ENCODE peak calls at places on chromosomes 11 and 22, in six cellular contexts. One of them, this sample, is unnamed.

GRCh38 chr11:10326080-10326964 is 21.4 kb downstream of the ADM start:
- DNase-seq in CD8-positive, alpha-beta memory T cell: no peak
- DNase-seq in activated CD4-positive, alpha-beta memory T cell treated with anti-CD3 and anti-CD28 coated beads for 36 hours: no peak
- DNase-seq in HFFc6: no peak
- DNase-seq in NCI-H460: no peak
- DNase-seq in mucosa of gallbladder: peak; percentile 91
- DNase-seq in this sample: peak; percentile 83

GRCh38 chr11:84194696-84195095 is 908.5 kb upstream of the CCDC90B start:
- DNase-seq in CD8-positive, alpha-beta memory T cell: no peak
- DNase-seq in HFFc6: no peak
- DNase-seq in activated CD4-positive, alpha-beta memory T cell treated with anti-CD3 and anti-CD28 coated beads for 36 hours: no peak
- DNase-seq in mucosa of gallbladder: no peak
- DNase-seq in NCI-H460: no peak
- DNase-seq in this sample: no peak

GRCh38 chr11:7893792-7894191 is 37.3 kb downstream of the OR10A6 start:
- DNase-seq in activated CD4-positive, alpha-beta memory T cell treated with anti-CD3 and anti-CD28 coated beads for 36 hours: no peak
- DNase-seq in NCI-H460: no peak
- DNase-seq in mucosa of gallbladder: peak; percentile 56
- DNase-seq in CD8-positive, alpha-beta memory T cell: no peak
- DNase-seq in HFFc6: no peak
- DNase-seq in this sample: no peak

GRCh38 chr22:30575011-30575671 is 676 bp upstream of the GAL3ST1 start:
- DNase-seq in HFFc6: no peak
- DNase-seq in mucosa of gallbladder: peak; percentile 70
- DNase-seq in CD8-positive, alpha-beta memory T cell: no peak
- DNase-seq in NCI-H460: no peak
- DNase-seq in activated CD4-positive, alpha-beta memory T cell treated with anti-CD3 and anti-CD28 coated beads for 36 hours: no peak
- DNase-seq in this sample: peak; percentile 75

GRCh38 chr22:30940655-30941362 is 27.8 kb downstream of the MORC2 start:
- DNase-seq in HFFc6: no peak
- DNase-seq in NCI-H460: no peak
- DNase-seq in CD8-positive, alpha-beta memory T cell: peak; percentile 55
- DNase-seq in mucosa of gallbladder: no peak
- DNase-seq in activated CD4-positive, alpha-beta memory T cell treated with anti-CD3 and anti-CD28 coated beads for 36 hours: peak; percentile 70
- DNase-seq in this sample: no peak

GRCh38 chr11:87583931-87584330 is 546.2 kb downstream of the TMEM135 start:
- DNase-seq in activated CD4-positive, alpha-beta memory T cell treated with anti-CD3 and anti-CD28 coated beads for 36 hours: no peak
- DNase-seq in HFFc6: no peak
- DNase-seq in NCI-H460: no peak
- DNase-seq in mucosa of gallbladder: no peak
- DNase-seq in CD8-positive, alpha-beta memory T cell: no peak
- DNase-seq in this sample: no peak

GRCh38 chr11:14722507-14722906 is 78.9 kb downstream of the PDE3B start:
- DNase-seq in NCI-H460: no peak
- DNase-seq in mucosa of gallbladder: no peak
- DNase-seq in HFFc6: no peak
- DNase-seq in activated CD4-positive, alpha-beta memory T cell treated with anti-CD3 and anti-CD28 coated beads for 36 hours: no peak
- DNase-seq in CD8-positive, alpha-beta memory T cell: no peak
- DNase-seq in this sample: no peak

GRCh38 chr11:62757846-62758788 is 3.3 kb upstream of the POLR2G start:
- DNase-seq in activated CD4-positive, alpha-beta memory T cell treated with anti-CD3 and anti-CD28 coated beads for 36 hours: no peak
- DNase-seq in NCI-H460: no peak
- DNase-seq in CD8-positive, alpha-beta memory T cell: no peak
- DNase-seq in mucosa of gallbladder: no peak
- DNase-seq in HFFc6: no peak
- DNase-seq in this sample: no peak

GRCh38 chr22:46040471-46041465 is 63.8 kb upstream of the WNT7B start:
- DNase-seq in NCI-H460: no peak
- DNase-seq in mucosa of gallbladder: no peak
- DNase-seq in HFFc6: no peak
- DNase-seq in activated CD4-positive, alpha-beta memory T cell treated with anti-CD3 and anti-CD28 coated beads for 36 hours: no peak
- DNase-seq in CD8-positive, alpha-beta memory T cell: peak; percentile 26
- DNase-seq in this sample: peak; percentile 20

GRCh38 chr11:29312817-29313216 is 704.0 kb downstream of the KCNA4 start:
- DNase-seq in NCI-H460: no peak
- DNase-seq in mucosa of gallbladder: no peak
- DNase-seq in HFFc6: peak; percentile 38
- DNase-seq in CD8-positive, alpha-beta memory T cell: no peak
- DNase-seq in activated CD4-positive, alpha-beta memory T cell treated with anti-CD3 and anti-CD28 coated beads for 36 hours: no peak
- DNase-seq in this sample: no peak

GRCh38 chr11:35146074-35146521 is 7.1 kb downstream of the CD44 start:
- DNase-seq in CD8-positive, alpha-beta memory T cell: peak; percentile 82
- DNase-seq in activated CD4-positive, alpha-beta memory T cell treated with anti-CD3 and anti-CD28 coated beads for 36 hours: peak; percentile 93
- DNase-seq in mucosa of gallbladder: no peak
- DNase-seq in HFFc6: no peak
- DNase-seq in NCI-H460: no peak
- DNase-seq in this sample: no peak

GRCh38 chr11:110298298-110298765 is 1.9 kb upstream of the RDX start:
- DNase-seq in HFFc6: no peak
- DNase-seq in CD8-positive, alpha-beta memory T cell: no peak
- DNase-seq in NCI-H460: no peak
- DNase-seq in activated CD4-positive, alpha-beta memory T cell treated with anti-CD3 and anti-CD28 coated beads for 36 hours: no peak
- DNase-seq in mucosa of gallbladder: no peak
- DNase-seq in this sample: no peak

GRCh38 chr11:77377734-77378133 is 76.2 kb upstream of the GDPD4 start:
- DNase-seq in NCI-H460: no peak
- DNase-seq in activated CD4-positive, alpha-beta memory T cell treated with anti-CD3 and anti-CD28 coated beads for 36 hours: no peak
- DNase-seq in CD8-positive, alpha-beta memory T cell: no peak
- DNase-seq in mucosa of gallbladder: no peak
- DNase-seq in HFFc6: no peak
- DNase-seq in this sample: no peak

GRCh38 chr11:64090811-64091516 is 55.2 kb downstream of the FLRT1 start:
- DNase-seq in mucosa of gallbladder: no peak
- DNase-seq in CD8-positive, alpha-beta memory T cell: no peak
- DNase-seq in activated CD4-positive, alpha-beta memory T cell treated with anti-CD3 and anti-CD28 coated beads for 36 hours: no peak
- DNase-seq in HFFc6: no peak
- DNase-seq in NCI-H460: peak; percentile 57
- DNase-seq in this sample: no peak

GRCh38 chr11:449889-450808 is at the start of gene PTDSS2:
- DNase-seq in CD8-positive, alpha-beta memory T cell: peak; percentile 96
- DNase-seq in mucosa of gallbladder: peak; percentile 96
- DNase-seq in NCI-H460: peak; percentile 87
- DNase-seq in activated CD4-positive, alpha-beta memory T cell treated with anti-CD3 and anti-CD28 coated beads for 36 hours: peak; percentile 97
- DNase-seq in HFFc6: peak; percentile 93
- DNase-seq in this sample: peak; percentile 97

GRCh38 chr11:120168960-120169681 is 31.2 kb upstream of the TRIM29 start:
- DNase-seq in CD8-positive, alpha-beta memory T cell: peak; percentile 65
- DNase-seq in activated CD4-positive, alpha-beta memory T cell treated with anti-CD3 and anti-CD28 coated beads for 36 hours: peak; percentile 68
- DNase-seq in HFFc6: no peak
- DNase-seq in NCI-H460: peak; percentile 43
- DNase-seq in mucosa of gallbladder: peak; percentile 66
- DNase-seq in this sample: peak; percentile 75

GRCh38 chr11:86978756-86979608 is 23.8 kb upstream of the FZD4 start:
- DNase-seq in mucosa of gallbladder: no peak
- DNase-seq in activated CD4-positive, alpha-beta memory T cell treated with anti-CD3 and anti-CD28 coated beads for 36 hours: no peak
- DNase-seq in CD8-positive, alpha-beta memory T cell: no peak
- DNase-seq in HFFc6: peak; percentile 44
- DNase-seq in NCI-H460: peak; percentile 18
- DNase-seq in this sample: no peak